ENCODE peak calls at places on chromosomes 13 and 19, in ten cellular contexts. B is ascending aorta, U is OCI-LY7, I is fibroblast of the aortic adventitia, T is sigmoid colon, F is cardiac muscle cell, Z is esophagus squamous epithelium, W is heart right ventricle, M is body of pancreas, K is K562. V is an unnamed sample.

GRCh38 chr19:50794074-50794777 is 4.0 kb downstream of the ACP4 start:
- DNase-seq in B (no peak), U (peak; percentile 62), I (no peak), T (no peak), F (no peak), Z (no peak), W (no peak), M (peak; percentile 52), K (peak; percentile 80), V (peak; percentile 66)

GRCh38 chr19:51044327-51044726 is 9.5 kb upstream of the KLK12 start:
- DNase-seq in B (no peak), U (no peak), I (no peak), T (peak; percentile 7), F (no peak), Z (no peak), W (no peak), M (no peak), K (no peak), V (no peak)

GRCh38 chr19:55536366-55536765 is 567 bp downstream of the SBK2 start:
- DNase-seq in B (no peak), U (no peak), I (no peak), T (no peak), F (no peak), Z (no peak), W (no peak), M (no peak), K (no peak), V (no peak)

GRCh38 chr19:7301525-7301924 is 7.3 kb upstream of the INSR start:
- DNase-seq in B (no peak), U (no peak), I (no peak), T (no peak), F (no peak), Z (no peak), W (no peak), M (no peak), K (no peak), V (no peak)

GRCh38 chr19:51639916-51640315 is 6.7 kb downstream of the SIGLEC14 start:
- DNase-seq in B (no peak), U (no peak), I (no peak), T (no peak), F (no peak), Z (no peak), W (no peak), M (no peak), K (no peak), V (no peak)

GRCh38 chr19:37933965-37934364 is 27.0 kb downstream of the SIPA1L3 start:
- DNase-seq in B (no peak), U (no peak), I (peak; percentile 70), T (no peak), F (peak; percentile 72), Z (no peak), W (peak; percentile 53), M (peak; percentile 34), K (no peak), V (peak; percentile 37)

GRCh38 chr13:23579886-23580706 is 9.9 kb downstream of the TNFRSF19 start:
- DNase-seq in B (no peak), U (no peak), I (no peak), T (no peak), F (peak; percentile 7), Z (no peak), W (no peak), M (no peak), K (no peak), V (no peak)

GRCh38 chr19:31499826-31500539 is 150.7 kb upstream of the TSHZ3 start:
- DNase-seq in B (peak; percentile 31), U (no peak), I (no peak), T (no peak), F (no peak), Z (no peak), W (no peak), M (no peak), K (no peak), V (no peak)

GRCh38 chr13:32838985-32839384 is 177.2 kb upstream of the KL start:
- DNase-seq in B (no peak), U (peak; percentile 14), I (no peak), T (peak; percentile 74), F (peak; percentile 33), Z (no peak), W (peak; percentile 29), M (no peak), K (no peak), V (no peak)

GRCh38 chr13:87147076-87147475 is 524.1 kb upstream of the SLITRK5 start:
- DNase-seq in B (no peak), U (no peak), I (no peak), T (no peak), F (peak; percentile 11), Z (no peak), W (no peak), M (no peak), K (no peak), V (no peak)

DNA sequence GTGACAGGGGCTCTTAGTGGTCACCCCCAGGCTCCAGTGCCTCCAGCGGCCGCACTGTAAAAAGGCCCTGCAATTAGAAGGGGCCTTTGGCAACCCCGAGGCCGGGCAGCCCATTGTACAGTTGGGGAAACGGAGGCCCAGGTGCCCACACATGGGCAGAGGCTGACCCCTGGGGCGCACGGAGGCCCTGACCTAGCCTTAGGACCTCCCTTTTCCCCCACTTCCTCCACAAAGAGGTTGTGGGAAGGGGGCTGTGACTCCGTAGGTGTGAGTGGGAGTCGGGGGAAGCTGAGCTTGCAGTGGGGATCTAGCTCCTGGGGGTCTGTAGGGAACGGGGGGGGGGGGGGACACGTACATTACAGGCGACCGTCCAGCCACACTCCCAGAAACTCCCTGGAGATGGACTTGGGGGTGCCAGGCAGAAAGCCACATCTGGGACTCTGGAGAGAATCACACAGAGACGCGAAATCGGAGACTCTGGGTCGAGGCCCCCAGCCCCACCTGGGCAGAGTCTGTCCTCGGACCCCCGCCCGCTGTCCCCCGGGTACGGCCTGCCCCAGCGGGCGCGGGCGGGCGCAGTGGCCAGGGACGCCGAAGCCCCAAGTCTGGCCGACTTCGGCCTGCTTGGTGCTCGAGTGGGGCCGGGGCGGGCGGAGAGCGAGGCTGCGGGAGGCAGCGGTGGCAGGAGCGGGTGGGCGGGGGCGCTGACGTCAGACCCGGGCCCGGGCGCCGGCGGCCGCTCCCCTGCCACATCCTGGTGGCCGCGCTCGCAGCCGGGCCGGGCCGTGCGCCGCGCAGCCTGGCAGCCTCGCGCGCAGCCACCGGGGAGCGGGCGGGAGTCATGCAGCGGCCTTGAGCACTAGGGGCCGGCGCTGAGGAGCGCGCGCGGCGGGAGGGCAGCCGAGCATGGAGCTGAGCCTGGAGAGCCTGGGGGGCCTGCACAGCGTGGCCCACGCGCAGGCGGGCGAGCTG is at the start of gene ONECUT3:
- DNase-seq in B (no peak), U (no peak), I (no peak), T (no peak), F (no peak), Z (no peak), W (no peak), M (no peak), K (no peak), V (peak; percentile 82)
- TF ChIP-seq CTCF in B (no peak), U (peak; percentile 34), I (no peak), T (no peak), F (no peak), Z (no peak), W (no peak), M (no peak), K (no peak), V (no peak)

GRCh38 chr19:39388657-39389056 is 2.2 kb downstream of the PAF1 start:
- DNase-seq in B (no peak), U (no peak), I (no peak), T (no peak), F (no peak), Z (no peak), W (no peak), M (no peak), K (no peak), V (no peak)

GRCh38 chr19:39386557-39386956 is 4.3 kb downstream of the PAF1 start:
- DNase-seq in B (no peak), U (no peak), I (no peak), T (no peak), F (no peak), Z (no peak), W (no peak), M (no peak), K (no peak), V (no peak)

GRCh38 chr19:39390460-39390758 is 497 bp downstream of the PAF1 start:
- DNase-seq in B (no peak), U (no peak), I (no peak), T (peak; percentile 91), F (no peak), Z (no peak), W (peak; percentile 67), M (peak; percentile 72), K (no peak), V (no peak)

GRCh38 chr19:39389621-39390414 is 1.1 kb downstream of the PAF1 start:
- DNase-seq in B (no peak), U (no peak), I (no peak), T (no peak), F (no peak), Z (no peak), W (no peak), M (no peak), K (no peak), V (no peak)

GRCh38 chr19:39390759-39391592 is at the start of the genes MED29 and PAF1:
- DNase-seq in B (peak; percentile 99), U (peak; percentile 99), I (peak; percentile 100), T (peak; percentile 99), F (peak; percentile 100), Z (peak; percentile 96), W (peak; percentile 99), M (peak; percentile 97), K (peak; percentile 99), V (peak; percentile 98)
- TF ChIP-seq CTCF in B (no peak), U (peak; percentile 57), I (no peak), T (no peak), F (no peak), Z (peak; percentile 13), W (no peak), M (no peak), K (peak; percentile 25), V (no peak)

GRCh38 chr19:44587863-44588752 is 25.3 kb upstream of the IGSF23 start:
- DNase-seq in B (no peak), U (no peak), I (peak; percentile 96), T (no peak), F (peak; percentile 94), Z (no peak), W (no peak), M (no peak), K (peak; percentile 80), V (peak; percentile 81)
- TF ChIP-seq CTCF in B (no peak), U (peak; percentile 22), I (peak; percentile 51), T (no peak), F (peak; percentile 34), Z (no peak), W (no peak), M (peak; percentile 21), K (peak; percentile 47), V (peak; percentile 19)

DNA sequence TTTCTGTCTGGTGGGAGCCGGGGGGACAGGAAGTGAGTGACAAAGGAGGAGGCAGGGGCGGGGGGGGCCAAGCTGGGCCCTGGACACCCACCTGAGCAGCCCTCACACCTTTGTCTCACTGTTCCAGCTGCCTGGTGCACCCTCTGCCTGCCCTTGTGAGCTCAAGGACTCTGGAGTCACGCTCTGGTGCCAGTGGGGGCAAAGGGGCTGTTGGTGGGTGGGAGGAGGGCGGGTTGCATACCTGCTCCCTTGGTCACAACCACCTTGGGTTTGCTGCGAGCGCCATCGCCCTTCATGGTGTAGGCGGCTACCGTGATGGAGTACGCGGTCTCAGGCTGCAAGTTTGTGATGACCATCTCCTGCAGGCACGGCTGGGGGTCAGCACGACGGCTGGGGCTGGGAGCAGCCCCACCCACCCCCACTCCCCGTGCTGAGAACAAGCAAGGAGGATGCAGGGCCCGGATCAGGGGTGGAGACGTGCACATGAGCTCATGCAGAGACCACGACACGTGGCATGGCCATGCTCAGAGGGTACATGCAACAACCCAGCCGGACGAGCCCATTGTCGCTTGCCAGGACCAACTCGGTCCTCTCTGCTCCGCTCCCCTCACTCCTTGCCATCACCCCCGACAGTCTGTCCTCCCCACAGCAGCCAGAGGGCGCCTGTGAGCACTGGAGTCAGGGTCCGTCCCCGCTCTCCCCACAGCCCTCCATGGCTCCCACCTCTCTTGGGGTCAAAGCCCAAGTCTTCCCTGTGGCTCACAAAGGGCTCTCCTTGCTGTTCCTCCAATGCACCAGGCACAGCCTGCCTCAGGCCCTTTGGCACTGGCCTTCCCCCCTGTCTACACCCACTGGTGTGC is 114.9 kb downstream of the PTPRS start:
- DNase-seq in B (no peak), U (peak; percentile 33), I (no peak), T (no peak), F (no peak), Z (no peak), W (no peak), M (no peak), K (peak; percentile 54), V (peak; percentile 4)
- TF ChIP-seq CTCF in B (peak; percentile 10), U (peak; percentile 79), I (peak; percentile 56), T (peak; percentile 31), F (peak; percentile 53), Z (peak; percentile 23), W (peak; percentile 10), M (peak; percentile 42), K (peak; percentile 64), V (no peak)